ENCODE peak calls at places on chromosomes 3 and 15, in nine cellular contexts. U is WERI-Rb-1; D is CD4-positive, alpha-beta memory T cell; H is NCI-H345; G is body of pancreas; N is fibroblast of the conjunctiva; J is effector memory CD8-positive, alpha-beta T cell; V is foreskin keratinocyte; L is germinal center. S is an unnamed sample.

GRCh38 chr15:74322558-74323180 is 44.8 kb downstream of the CYP11A1 start:
- DNase-seq in V (no peak), H (peak; percentile 56), G (peak; percentile 66), D (peak; percentile 38), U (peak; percentile 85), L (peak; percentile 66), N (peak; percentile 34), J (peak; percentile 46), S (peak; percentile 76)

GRCh38 chr3:168100777-168101492 is 5.2 kb upstream of the GOLIM4 start:
- DNase-seq in U (no peak), N (no peak), H (no peak), G (no peak), D (no peak), L (no peak), V (no peak), J (no peak), S (no peak)

GRCh38 chr3:102182162-102182561 is 252.7 kb upstream of the ZPLD1 start:
- DNase-seq in L (no peak), U (no peak), N (no peak), D (no peak), V (peak; percentile 75), H (no peak), J (no peak), G (peak; percentile 68), S (no peak)

GRCh38 chr15:75606711-75607684 is 18.5 kb downstream of the SNUPN start:
- DNase-seq in L (no peak), V (no peak), D (peak; percentile 43), H (no peak), U (no peak), J (peak; percentile 6), N (no peak), G (no peak), S (no peak)

GRCh38 chr3:129260606-129261005 is 11.2 kb downstream of the COPG1 start:
- DNase-seq in V (no peak), L (no peak), J (no peak), D (no peak), G (no peak), U (no peak), H (no peak), N (no peak), S (no peak)

GRCh38 chr3:59426851-59427565 is 377.2 kb upstream of the CFAP20DC start:
- DNase-seq in H (no peak), U (no peak), L (no peak), G (no peak), V (peak; percentile 89), N (no peak), D (no peak), J (no peak), S (no peak)

GRCh38 chr3:179546814-179547241 is 15.9 kb upstream of the ACTL6A start:
- DNase-seq in J (no peak), V (peak; percentile 67), H (no peak), D (no peak), U (no peak), L (no peak), G (peak; percentile 78), N (no peak), S (no peak)

GRCh38 chr3:69725994-69726571 is 13.2 kb upstream of the MITF start:
- DNase-seq in D (no peak), J (no peak), U (no peak), N (no peak), G (no peak), V (no peak), H (no peak), L (no peak), S (no peak)

GRCh38 chr3:197801801-197802504 is 10.9 kb downstream of the LRCH3 start:
- DNase-seq in U (no peak), J (no peak), D (peak; percentile 34), N (no peak), L (no peak), V (no peak), H (no peak), G (no peak), S (no peak)

GRCh38 chr3:182482692-182483091 is 310.6 kb upstream of the ATP11B start:
- DNase-seq in U (no peak), G (no peak), J (no peak), D (no peak), N (no peak), L (no peak), V (no peak), H (peak; percentile 26), S (no peak)

GRCh38 chr3:39529551-39529950 is 62.1 kb downstream of the MOBP start:
- DNase-seq in U (no peak), D (no peak), H (no peak), G (no peak), J (no peak), L (no peak), V (no peak), N (no peak), S (no peak)

GRCh38 chr3:89314454-89314853 is 207.0 kb downstream of the EPHA3 start:
- DNase-seq in V (peak; percentile 65), G (no peak), H (no peak), N (peak; percentile 12), D (no peak), U (peak; percentile 39), J (no peak), L (no peak), S (peak; percentile 86)

GRCh38 chr15:65368646-65369045 is 9.2 kb downstream of the IGDCC3 start:
- DNase-seq in J (no peak), G (no peak), D (no peak), U (peak; percentile 61), N (no peak), H (no peak), L (no peak), V (no peak), S (no peak)

GRCh38 chr3:46019707-46020106 is 7.6 kb downstream of the XCR1 start:
- DNase-seq in J (no peak), V (peak; percentile 12), H (no peak), N (no peak), L (no peak), G (no peak), U (no peak), D (no peak), S (no peak)

GRCh38 chr15:65246026-65246714 is 34.9 kb upstream of the CILP start:
- DNase-seq in N (no peak), J (no peak), D (no peak), V (peak; percentile 72), G (no peak), L (no peak), U (peak; percentile 81), H (no peak), S (no peak)

GRCh38 chr3:69747511-69748248 is 8.4 kb downstream of the MITF start:
- DNase-seq in D (no peak), V (no peak), U (no peak), H (no peak), N (no peak), L (no peak), J (no peak), G (no peak), S (no peak)

GRCh38 chr15:41568350-41569017 is 9.5 kb downstream of the TYRO3 start:
- DNase-seq in N (no peak), U (peak; percentile 62), J (no peak), H (no peak), L (no peak), G (peak; percentile 66), D (no peak), V (no peak), S (no peak)

GRCh38 chr3:58357402-58357801 is 24.7 kb downstream of the PXK start:
- DNase-seq in H (no peak), U (no peak), V (no peak), D (no peak), J (no peak), N (no peak), L (no peak), G (no peak), S (no peak)

GRCh38 chr15:83846847-83847246 is 192.9 kb downstream of the ADAMTSL3 start:
- DNase-seq in U (no peak), D (no peak), G (no peak), J (no peak), L (no peak), V (peak; percentile 20), H (no peak), N (peak; percentile 91), S (no peak)